ENCODE peak calls at places on chromosome 20, in six cellular contexts. D is hepatocyte; B is naive thymus-derived CD4-positive, alpha-beta T cell; U is upper lobe of right lung; P is transverse colon; Y is aorta. W is an unnamed sample.

GRCh38 chr20:35088231-35088794 is 4.3 kb downstream of the TRPC4AP start:
- DNase-seq in B (no peak), Y (no peak), P (no peak), D (no peak), U (no peak), W (no peak)

GRCh38 chr20:9015984-9016324 is 52.9 kb upstream of the PLCB4 start:
- DNase-seq in P (no peak), D (no peak), Y (no peak), B (no peak), U (no peak), W (no peak)

GRCh38 chr20:62908971-62909791 is 17.1 kb downstream of the DIDO1 start:
- DNase-seq in U (no peak), B (no peak), P (no peak), Y (no peak), D (no peak), W (no peak)

GRCh38 chr20:46131396-46131795 is 13.3 kb downstream of the CD40 start:
- DNase-seq in U (peak; percentile 2), D (no peak), Y (no peak), P (no peak), B (no peak), W (no peak)

GRCh38 chr20:33394718-33395117 is 6.6 kb downstream of the CDK5RAP1 start:
- DNase-seq in P (no peak), B (no peak), D (no peak), U (no peak), Y (no peak), W (no peak)

GRCh38 chr20:32476684-32477593 is 108.2 kb downstream of the NOL4L start:
- DNase-seq in Y (peak; percentile 40), B (no peak), D (peak; percentile 19), U (peak; percentile 69), P (no peak), W (no peak)

GRCh38 chr20:2805682-2806350 is 5.4 kb upstream of the CPXM1 start:
- DNase-seq in B (no peak), P (no peak), Y (no peak), U (no peak), D (no peak), W (no peak)

GRCh38 chr20:46688151-46689081 is 828 bp downstream of the TP53RK start:
- DNase-seq in B (peak; percentile 7), D (peak; percentile 46), Y (no peak), U (no peak), P (no peak), W (peak; percentile 71)

GRCh38 chr20:62382306-62383198 is 4.4 kb upstream of the RPS21 start:
- DNase-seq in U (peak; percentile 88), B (peak; percentile 74), D (peak; percentile 94), Y (peak; percentile 73), P (peak; percentile 87), W (peak; percentile 80)

GRCh38 chr20:23114018-23114417 is 27.9 kb upstream of the CD93 start:
- DNase-seq in B (no peak), D (no peak), Y (peak; percentile 79), P (no peak), U (peak; percentile 73), W (peak; percentile 54)

GRCh38 chr20:58523916-58524315 is 8.7 kb upstream of the APCDD1L start:
- DNase-seq in U (no peak), D (no peak), Y (no peak), P (no peak), B (no peak), W (no peak)

GRCh38 chr20:10642859-10643559 is 30.8 kb downstream of the JAG1 start:
- DNase-seq in U (no peak), Y (no peak), D (no peak), B (no peak), P (no peak), W (no peak)

GRCh38 chr20:62219992-62220665 is at the start of gene HRH3:
- DNase-seq in U (no peak), Y (no peak), B (peak; percentile 35), D (peak; percentile 82), P (peak; percentile 25), W (peak; percentile 31)

GRCh38 chr20:10225439-10226080 is 6.9 kb downstream of the SNAP25 start:
- DNase-seq in P (no peak), D (peak; percentile 10), U (no peak), B (no peak), Y (no peak), W (no peak)

GRCh38 chr20:47126709-47127108 is 229.8 kb downstream of the ZMYND8 start:
- DNase-seq in B (no peak), D (no peak), P (no peak), Y (no peak), U (no peak), W (no peak)

GRCh38 chr20:63238491-63239126 is 2.9 kb downstream of the BIRC7 start:
- DNase-seq in D (no peak), P (no peak), U (no peak), B (no peak), Y (no peak), W (no peak)

GRCh38 chr20:40754372-40754943 is 65.4 kb upstream of the MAFB start:
- DNase-seq in B (no peak), D (peak; percentile 26), U (no peak), P (no peak), Y (peak; percentile 83), W (peak; percentile 28)

GRCh38 chr20:32968833-32969241 is 35.4 kb downstream of the SUN5 start:
- DNase-seq in P (no peak), D (no peak), B (peak; percentile 21), Y (no peak), U (peak; percentile 57), W (no peak)

GRCh38 chr20:32458837-32459220 is 100.7 kb downstream of the ASXL1 start:
- DNase-seq in Y (no peak), B (no peak), U (no peak), D (no peak), P (no peak), W (no peak)

GRCh38 chr20:45878076-45878731 is 2.8 kb upstream of the ZSWIM1 start:
- DNase-seq in P (no peak), U (no peak), Y (no peak), B (no peak), D (no peak), W (no peak)

GRCh38 chr20:51373713-51374481 is 168.6 kb downstream of the NFATC2 start:
- DNase-seq in P (no peak), B (no peak), Y (peak; percentile 44), U (peak; percentile 64), D (peak; percentile 74), W (no peak)

GRCh38 chr20:13205402-13205801 is 15.7 kb upstream of the ISM1 start:
- DNase-seq in Y (no peak), D (no peak), U (no peak), B (no peak), P (no peak), W (no peak)

GRCh38 chr20:44728835-44729342 is 13.7 kb downstream of the CCN5 start:
- DNase-seq in P (no peak), Y (peak; percentile 87), D (peak; percentile 71), U (peak; percentile 88), B (no peak), W (peak; percentile 92)

GRCh38 chr20:59006167-59006863 is 739 bp downstream of the CTSZ start:
- DNase-seq in D (no peak), B (no peak), Y (peak; percentile 72), P (peak; percentile 56), U (peak; percentile 76), W (no peak)

GRCh38 chr20:62696999-62697398 is 11.6 kb upstream of the NTSR1 start:
- DNase-seq in U (no peak), Y (no peak), B (no peak), D (no peak), P (no peak), W (no peak)

GRCh38 chr20:9617940-9618339 is 103.5 kb downstream of the LAMP5 start:
- DNase-seq in U (no peak), Y (no peak), B (no peak), D (peak; percentile 74), P (no peak), W (peak; percentile 68)

GRCh38 chr20:57395111-57395959 is 4.1 kb downstream of the RBM38 start:
- DNase-seq in P (peak; percentile 38), U (peak; percentile 68), Y (peak; percentile 86), D (no peak), B (no peak), W (peak; percentile 92)

DNA sequence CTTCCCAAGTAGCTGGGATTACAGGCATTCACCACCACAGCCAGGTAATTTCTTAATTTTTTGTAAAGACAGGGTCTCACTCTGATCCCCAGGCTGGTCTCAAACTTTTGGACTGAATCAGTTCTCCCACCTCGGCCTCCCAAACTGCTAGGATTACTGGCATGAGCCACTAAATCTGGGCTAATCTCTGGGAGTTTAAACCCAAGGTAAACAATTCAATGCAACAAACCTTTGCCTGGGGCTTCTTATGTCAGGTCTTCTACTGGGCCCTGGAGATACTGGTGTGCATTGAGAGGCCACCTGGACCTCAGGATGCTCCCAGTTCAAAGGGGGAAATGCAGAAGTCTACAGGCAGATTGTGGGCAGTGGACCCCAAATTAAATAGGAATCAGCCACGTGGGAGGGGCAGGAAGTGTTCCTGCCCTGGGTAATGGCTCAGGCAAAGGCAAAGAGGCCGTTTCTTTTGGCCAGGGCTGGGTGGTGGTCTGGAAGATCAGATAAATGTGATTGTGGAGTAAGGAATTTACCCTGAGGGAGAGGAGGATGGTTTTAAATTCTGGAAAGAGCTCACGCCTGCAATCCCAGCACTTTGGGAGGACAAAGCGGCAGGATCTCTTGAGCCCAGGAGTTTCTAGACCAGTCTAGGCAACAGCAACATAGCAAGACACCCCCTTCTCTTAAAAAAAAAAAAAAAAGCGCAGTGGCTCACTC is 1.3 kb upstream of the MYBL2 start:
- DNase-seq in B (no peak), U (no peak), P (no peak), D (no peak), Y (no peak), W (no peak)
- H3K4me1 ChIP-seq in B (peaks cover 3% of the 10 kb centered on the region), U (peaks cover 6% of the 10 kb centered on the region), P (peaks cover 24% of the 10 kb centered on the region), D (peaks cover 12% of the 10 kb centered on the region), Y (no peaks in the 10 kb centered on the region), W (peaks cover 5% of the 10 kb centered on the region)

DNA sequence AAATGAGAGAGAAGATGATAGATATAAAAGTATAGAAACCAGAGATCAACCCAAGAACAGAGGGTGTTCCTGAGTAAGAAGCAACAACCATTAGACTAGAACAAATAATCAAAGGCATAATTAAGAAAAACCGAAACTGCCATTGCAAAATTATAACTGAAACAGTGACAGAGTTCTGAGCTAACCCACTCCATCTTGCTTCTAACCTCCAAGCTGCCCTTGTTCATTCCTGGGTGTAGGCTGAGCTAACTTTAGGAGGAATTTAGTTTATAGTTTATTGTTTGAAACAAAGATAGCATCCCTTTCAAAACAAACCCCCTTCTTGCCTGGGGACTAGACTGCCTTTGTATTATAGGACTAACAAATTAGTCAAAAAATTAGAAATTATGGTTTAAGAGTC is 56.1 kb upstream of the PRND start:
- DNase-seq in P (no peak), U (no peak), B (no peak), D (no peak), Y (no peak), W (no peak)
- H3K4me3 ChIP-seq in P (no peak overlapping the region), U (no peak overlapping the region), B (peak overlapping the region; percentile 46), D (no peak overlapping the region), Y (no peak overlapping the region), W (no peak overlapping the region)

DNA sequence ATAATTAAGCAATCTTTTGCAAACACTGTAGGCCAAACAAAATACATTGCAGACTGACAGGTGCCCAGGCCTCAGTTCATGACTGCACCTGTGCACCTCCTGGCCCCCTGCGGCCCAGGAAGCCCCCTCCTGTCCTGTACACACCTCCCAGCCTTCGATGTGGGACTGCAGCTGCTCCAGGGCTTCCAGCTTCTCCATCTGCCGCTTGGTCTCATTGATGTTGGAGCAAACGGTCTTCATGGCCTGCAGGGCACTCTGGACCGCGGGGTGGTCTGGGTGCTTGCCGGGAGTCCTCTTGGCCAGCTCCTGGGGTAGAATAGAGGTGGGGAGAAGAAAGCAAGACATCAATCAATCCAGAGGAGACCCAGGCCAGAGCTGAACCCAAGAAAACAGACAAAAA is 119.7 kb downstream of the PREX1 start:
- DNase-seq in B (no peak), D (no peak), U (no peak), Y (peak; percentile 39), P (no peak), W (no peak)
- H3K27ac ChIP-seq in B (no peak overlapping the region), D (no peak overlapping the region), U (no peak overlapping the region), Y (no peak overlapping the region), P (no peak overlapping the region), W (no peak overlapping the region)

GRCh38 chr20:50305636-50306477 is 115.2 kb downstream of the CEBPB start:
- DNase-seq in Y (peak; percentile 46), B (no peak), U (peak; percentile 73), D (peak; percentile 61), P (peak; percentile 71), W (peak; percentile 90)
- H3K4me1 ChIP-seq in Y (no peaks in the 10 kb centered on the region), B (no peaks in the 10 kb centered on the region), U (peaks cover 67% of the 10 kb centered on the region), D (peaks cover 50% of the 10 kb centered on the region), P (peaks cover 62% of the 10 kb centered on the region), W (peaks cover 63% of the 10 kb centered on the region)